ENCODE peak calls at places on chromosomes 1 and 21, in ten cellular contexts. D is right lobe of liver, T is progenitor cell of endocrine pancreas, X is choroid plexus epithelial cell, C is endothelial cell, V is ascending aorta, L is mammary epithelial cell, I is lower leg skin, S is nephron progenitor cell, A is MM.1S. G is an unnamed sample.
A peak's percentile ranks its signal among the peaks of the same experiment; 100 is the strongest.

GRCh38 chr1:155044812-155045690 is 6.1 kb upstream of the ADAM15 start:
- DNase-seq in D (peak; percentile 81), T (peak; percentile 52), X (peak; percentile 79), C (peak; percentile 78), V (peak; percentile 51), L (peak; percentile 55), I (peak; percentile 92), S (peak; percentile 62), A (peak; percentile 93), G (peak; percentile 79)

GRCh38 chr1:110671323-110671722 is 3.4 kb downstream of the KCNA3 start:
- DNase-seq in D (no peak), T (no peak), X (no peak), C (no peak), V (no peak), L (no peak), I (no peak), S (no peak), A (peak; percentile 57), G (no peak)

GRCh38 chr1:176559474-176560390 is 96.8 kb downstream of the PAPPA2 start:
- DNase-seq in D (no peak), T (peak; percentile 59), X (peak; percentile 62), C (peak; percentile 68), V (no peak), L (peak; percentile 27), I (no peak), S (peak; percentile 69), A (peak; percentile 51), G (peak; percentile 53)

GRCh38 chr21:28074676-28075075 is 918.0 kb downstream of the LTN1 start:
- DNase-seq in D (no peak), T (no peak), X (no peak), C (no peak), V (no peak), L (no peak), I (no peak), S (no peak), A (no peak), G (no peak)

GRCh38 chr1:1842360-1843146 is 48.3 kb downstream of the GNB1 start:
- DNase-seq in D (no peak), T (no peak), X (no peak), C (no peak), V (no peak), L (no peak), I (no peak), S (no peak), A (peak; percentile 93), G (peak; percentile 34)

GRCh38 chr1:1894354-1895049 is 3.6 kb upstream of the GNB1 start:
- DNase-seq in D (no peak), T (no peak), X (no peak), C (no peak), V (no peak), L (no peak), I (no peak), S (no peak), A (no peak), G (no peak)

GRCh38 chr1:77538956-77539509 is 143.4 kb downstream of the ZZZ3 start:
- DNase-seq in D (no peak), T (no peak), X (peak; percentile 92), C (no peak), V (no peak), L (peak; percentile 71), I (no peak), S (no peak), A (no peak), G (no peak)

GRCh38 chr1:170805957-170806662 is 129.2 kb upstream of the MROH9 start:
- DNase-seq in D (no peak), T (no peak), X (no peak), C (no peak), V (no peak), L (no peak), I (no peak), S (no peak), A (no peak), G (no peak)

GRCh38 chr1:205600085-205600484 is 31.7 kb downstream of the ELK4 start:
- DNase-seq in D (no peak), T (no peak), X (peak; percentile 78), C (no peak), V (no peak), L (peak; percentile 77), I (no peak), S (no peak), A (no peak), G (no peak)
- TF ChIP-seq CTCF in D (no peak), T (no peak), X (peak; percentile 60), C (no peak), V (peak; percentile 10), L (peak; percentile 50), I (no peak), S (no peak), A (no peak), G (no peak)

GRCh38 chr1:41496080-41497055 is 11.9 kb upstream of the EDN2 start:
- DNase-seq in D (peak; percentile 82), T (peak; percentile 65), X (peak; percentile 83), C (peak; percentile 79), V (peak; percentile 61), L (peak; percentile 82), I (peak; percentile 97), S (peak; percentile 84), A (peak; percentile 52), G (peak; percentile 75)
- TF ChIP-seq CTCF in D (no peak), T (no peak), X (no peak), C (no peak), V (peak; percentile 20), L (peak; percentile 11), I (no peak), S (no peak), A (no peak), G (no peak)

GRCh38 chr1:119647734-119648619 is at the start of gene ZNF697:
- DNase-seq in D (peak; percentile 99), T (peak; percentile 79), X (peak; percentile 96), C (peak; percentile 84), V (peak; percentile 86), L (peak; percentile 97), I (peak; percentile 99), S (peak; percentile 88), A (peak; percentile 53), G (peak; percentile 91)
- TF ChIP-seq CTCF in D (no peak), T (peak; percentile 66), X (peak; percentile 49), C (peak; percentile 34), V (no peak), L (peak; percentile 11), I (no peak), S (peak; percentile 53), A (no peak), G (peak; percentile 47)

DNA sequence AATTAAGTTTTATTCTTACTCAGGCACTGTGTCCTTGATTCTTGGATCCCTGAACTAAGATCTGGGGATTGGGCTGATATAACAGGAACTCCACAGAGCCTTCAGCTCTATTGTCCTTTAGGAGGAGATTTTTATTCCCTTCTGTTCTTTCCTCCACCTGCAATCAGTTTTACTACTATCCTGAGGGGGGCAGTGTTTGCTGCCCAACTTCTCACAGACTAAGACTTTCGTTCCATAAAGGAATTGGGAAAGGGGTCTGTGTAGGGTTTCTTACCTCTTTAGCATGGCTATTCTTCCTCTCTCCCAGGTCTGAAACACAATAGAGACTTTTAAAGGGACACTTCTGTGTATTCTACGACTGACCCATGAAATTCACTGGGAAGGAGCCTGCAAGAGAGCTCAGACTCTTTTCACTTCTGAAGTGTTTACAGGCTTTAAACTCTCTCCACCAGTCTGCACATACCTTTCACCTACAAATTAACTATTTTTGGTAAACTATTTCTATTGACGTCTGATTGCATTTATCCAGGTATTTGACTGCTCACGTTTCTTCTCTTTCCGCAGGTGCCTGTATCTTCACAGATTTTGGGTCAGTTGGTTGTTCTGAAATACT is 103.3 kb upstream of the DEPDC1 start:
- DNase-seq in D (no peak), T (no peak), X (peak; percentile 34), C (peak; percentile 16), V (no peak), L (peak; percentile 8), I (no peak), S (no peak), A (peak; percentile 22), G (no peak)
- TF ChIP-seq CTCF in D (peak; percentile 55), T (peak; percentile 35), X (peak; percentile 66), C (peak; percentile 69), V (peak; percentile 64), L (peak; percentile 77), I (no peak), S (peak; percentile 13), A (peak; percentile 77), G (peak; percentile 64)

DNA sequence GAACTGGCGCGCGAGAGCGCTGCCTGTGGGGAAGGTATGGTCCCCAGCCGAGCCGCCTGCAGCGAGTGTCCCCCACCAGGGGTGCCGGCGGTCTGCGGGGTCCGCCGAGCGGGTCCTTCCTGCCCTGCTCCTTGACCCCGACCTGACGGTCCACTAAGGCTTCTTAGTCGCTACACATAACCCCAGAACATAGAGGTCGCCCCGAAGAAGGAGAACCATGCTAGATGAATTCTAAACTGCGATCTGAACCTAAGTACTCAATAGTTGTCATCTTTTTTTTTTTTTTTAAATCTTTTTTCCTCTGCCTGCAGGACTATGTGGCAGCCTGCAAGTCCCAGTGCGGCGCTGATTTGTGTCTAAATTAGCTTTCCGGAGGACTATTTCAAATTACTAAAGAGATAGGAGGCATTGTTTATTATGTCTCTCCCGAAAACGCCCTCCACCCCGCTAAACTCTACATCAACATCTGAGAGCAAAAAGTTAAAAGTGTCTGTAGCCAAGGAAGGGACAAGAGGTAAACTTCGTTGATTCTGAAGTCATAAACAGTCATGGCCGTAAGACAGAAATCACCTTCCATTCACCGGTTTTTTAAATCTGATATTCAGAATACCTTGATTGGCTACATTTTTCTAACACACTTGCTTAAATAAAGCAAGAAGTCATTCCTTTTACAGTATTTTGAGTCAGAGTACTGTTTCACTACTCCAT is 476 bp downstream of the AXDND1 start:
- DNase-seq in D (no peak), T (no peak), X (peak; percentile 34), C (no peak), V (no peak), L (no peak), I (no peak), S (no peak), A (peak; percentile 33), G (no peak)
- TF ChIP-seq CTCF in D (no peak), T (peak; percentile 20), X (no peak), C (no peak), V (no peak), L (no peak), I (no peak), S (no peak), A (no peak), G (no peak)

DNA sequence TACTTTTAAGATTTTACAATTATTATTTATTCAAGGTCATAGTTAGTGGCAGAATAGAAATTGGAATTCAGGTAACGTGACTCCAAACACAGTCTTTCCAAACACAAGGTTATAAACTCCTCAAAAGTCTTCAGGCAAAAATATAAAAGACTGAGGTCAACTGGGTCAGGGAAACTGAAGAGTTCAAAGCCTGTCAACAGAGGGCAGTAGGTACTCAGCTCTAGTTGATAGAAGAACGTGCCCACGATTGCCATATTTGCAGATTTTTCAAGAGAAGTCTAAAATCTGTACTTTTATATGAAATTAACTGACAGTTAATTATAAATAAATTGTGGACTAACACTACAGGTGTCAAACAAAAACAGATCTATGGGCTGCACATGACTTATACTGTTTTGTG is 135.0 kb downstream of the LHX4 start:
- DNase-seq in D (no peak), T (no peak), X (peak; percentile 11), C (peak; percentile 8), V (no peak), L (no peak), I (no peak), S (no peak), A (peak; percentile 23), G (no peak)
- TF ChIP-seq CTCF in D (peak; percentile 15), T (peak; percentile 34), X (no peak), C (peak; percentile 31), V (no peak), L (peak; percentile 31), I (no peak), S (no peak), A (peak; percentile 29), G (peak; percentile 11)